ENCODE peak calls at places on chromosomes 3 and 15, in six cellular contexts. Y is GM23338, W is GM12878, L is HepG2, Z is K562, R is H1. H is an unnamed sample.

GRCh38 chr3:132343018-132343612 is 25.9 kb downstream of the ACP3 start:
- DNase-seq in L (peak), Y (peak), R (peak), Z (peak), W (no peak), H (peak)

GRCh38 chr3:93989241-93989640 is 9.3 kb downstream of the ARL13B start:
- DNase-seq in W (no peak), L (no peak), Z (no peak), Y (no peak), R (no peak), H (no peak)

GRCh38 chr3:146165370-146165769 is 4.4 kb upstream of the PLOD2 start:
- DNase-seq in L (no peak), R (no peak), W (no peak), Z (no peak), Y (no peak), H (no peak)

GRCh38 chr15:40891810-40892448 is 2.3 kb upstream of the VPS18 start:
- DNase-seq in Y (peak), W (no peak), R (no peak), Z (peak), L (peak), H (peak)

GRCh38 chr3:32428092-32429068 is 36.7 kb downstream of the CMTM7 start:
- DNase-seq in Z (no peak), L (no peak), R (peak), W (no peak), Y (no peak), H (no peak)

GRCh38 chr3:126706631-126707030 is 2.6 kb downstream of the CHCHD6 start:
- DNase-seq in Z (no peak), W (no peak), R (no peak), L (no peak), Y (no peak), H (no peak)

GRCh38 chr3:101381809-101382208 is 61.4 kb upstream of the IMPG2 start:
- DNase-seq in W (no peak), Y (peak), R (no peak), Z (peak), L (peak), H (no peak)

GRCh38 chr3:48405343-48405881 is 24.5 kb downstream of the PLXNB1 start:
- DNase-seq in W (no peak), Y (no peak), R (no peak), Z (no peak), L (no peak), H (no peak)

GRCh38 chr3:52843116-52843865 is 8.5 kb upstream of the MUSTN1 start:
- DNase-seq in W (no peak), R (no peak), Z (no peak), L (no peak), Y (no peak), H (no peak)

GRCh38 chr15:41894791-41895463 is 1.1 kb upstream of the SPTBN5 start:
- DNase-seq in Z (peak), R (peak), L (peak), W (peak), Y (peak), H (no peak)

GRCh38 chr3:55296781-55297180 is 190.3 kb downstream of the WNT5A start:
- DNase-seq in W (no peak), Y (no peak), L (no peak), Z (no peak), R (no peak), H (no peak)

GRCh38 chr3:48470286-48470685 is 23.7 kb downstream of the ATRIP start:
- DNase-seq in W (no peak), R (no peak), Z (no peak), Y (no peak), L (no peak), H (no peak)

GRCh38 chr3:99479768-99480167 is 158.6 kb upstream of the COL8A1 start:
- DNase-seq in Y (no peak), Z (no peak), W (no peak), R (no peak), L (no peak), H (no peak)

GRCh38 chr15:20353966-20354883 is 187.4 kb downstream of the GOLGA6L6 start:
- DNase-seq in R (no peak), W (no peak), L (no peak), Z (no peak), Y (no peak), H (peak)

GRCh38 chr3:107085261-107085660 is 292.0 kb upstream of the CCDC54 start:
- DNase-seq in W (no peak), Z (no peak), R (no peak), L (no peak), Y (no peak), H (no peak)

GRCh38 chr3:37974121-37974927 is 16.3 kb upstream of the VILL start:
- DNase-seq in Z (peak), R (peak), Y (peak), L (peak), W (no peak), H (peak)
- TF ChIP-seq CREB1 in Z (no peak), R (no peak), Y (no peak), L (no peak), W (no peak), H (no peak)

GRCh38 chr3:71518089-71518488 is 65.4 kb downstream of the FOXP1 start:
- DNase-seq in Y (no peak), R (no peak), Z (no peak), L (peak), W (no peak), H (no peak)

GRCh38 chr3:71520186-71521020 is 63.1 kb downstream of the FOXP1 start:
- DNase-seq in Y (no peak), R (no peak), L (no peak), Z (no peak), W (no peak), H (no peak)

GRCh38 chr3:71514621-71515020 is 68.9 kb downstream of the FOXP1 start:
- DNase-seq in Y (no peak), R (no peak), W (no peak), L (no peak), Z (no peak), H (no peak)

GRCh38 chr3:71515640-71516383 is 67.7 kb downstream of the FOXP1 start:
- DNase-seq in W (no peak), Z (no peak), L (no peak), Y (no peak), R (no peak), H (no peak)

DNA sequence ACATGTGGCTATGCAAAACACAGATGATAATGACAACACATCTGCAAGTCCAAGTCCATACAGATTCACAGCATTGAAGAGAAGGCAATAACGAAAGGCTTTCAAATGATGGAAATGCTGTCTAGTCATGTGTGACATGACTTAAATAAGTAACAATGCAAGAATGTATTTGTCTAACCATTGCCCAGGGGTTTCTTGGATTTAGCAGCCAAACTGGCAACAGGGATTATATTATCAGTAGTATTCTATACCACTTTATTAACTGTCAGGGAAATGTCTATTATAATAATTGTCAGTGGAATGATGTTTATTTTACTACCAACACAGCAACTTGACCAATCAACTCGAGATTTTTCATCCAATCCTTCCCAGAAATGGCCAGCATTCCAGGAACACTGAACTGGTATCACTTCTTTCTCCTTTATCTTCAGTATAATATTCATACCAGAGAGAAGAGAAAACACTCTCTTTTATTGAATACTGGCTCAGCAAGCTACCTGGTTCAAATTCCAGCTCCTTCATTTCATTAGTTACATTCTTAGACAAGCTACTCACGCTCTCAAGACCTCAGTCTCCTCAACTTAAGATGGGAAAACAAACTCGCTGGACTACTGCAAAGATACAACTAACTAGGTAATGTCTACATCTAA is 66.2 kb downstream of the FOXP1 start:
- DNase-seq in R (no peak), Y (no peak), L (no peak), W (no peak), Z (no peak), H (no peak)
- TF ChIP-seq CREB1 in R (no peak), Y (no peak), L (no peak), W (no peak), Z (no peak), H (no peak)

GRCh38 chr15:56778761-56779160 is 45.5 kb upstream of the ZNF280D start:
- DNase-seq in Z (no peak), Y (no peak), L (no peak), W (no peak), R (no peak), H (no peak)
- TF ChIP-seq CREB1 in Z (no peak), Y (no peak), L (no peak), W (no peak), R (no peak), H (no peak)

GRCh38 chr3:173663664-173664063 is 266.1 kb downstream of the NLGN1 start:
- DNase-seq in Y (no peak), Z (no peak), W (no peak), R (no peak), L (no peak), H (no peak)
- TF ChIP-seq CREB1 in Y (no peak), Z (no peak), W (no peak), R (no peak), L (no peak), H (no peak)

GRCh38 chr3:119898478-119899177 is 116.7 kb downstream of the NR1I2 start:
- DNase-seq in W (no peak), R (no peak), Y (no peak), L (no peak), Z (no peak), H (no peak)
- TF ChIP-seq CREB1 in W (no peak), R (no peak), Y (no peak), L (no peak), Z (no peak), H (no peak)

DNA sequence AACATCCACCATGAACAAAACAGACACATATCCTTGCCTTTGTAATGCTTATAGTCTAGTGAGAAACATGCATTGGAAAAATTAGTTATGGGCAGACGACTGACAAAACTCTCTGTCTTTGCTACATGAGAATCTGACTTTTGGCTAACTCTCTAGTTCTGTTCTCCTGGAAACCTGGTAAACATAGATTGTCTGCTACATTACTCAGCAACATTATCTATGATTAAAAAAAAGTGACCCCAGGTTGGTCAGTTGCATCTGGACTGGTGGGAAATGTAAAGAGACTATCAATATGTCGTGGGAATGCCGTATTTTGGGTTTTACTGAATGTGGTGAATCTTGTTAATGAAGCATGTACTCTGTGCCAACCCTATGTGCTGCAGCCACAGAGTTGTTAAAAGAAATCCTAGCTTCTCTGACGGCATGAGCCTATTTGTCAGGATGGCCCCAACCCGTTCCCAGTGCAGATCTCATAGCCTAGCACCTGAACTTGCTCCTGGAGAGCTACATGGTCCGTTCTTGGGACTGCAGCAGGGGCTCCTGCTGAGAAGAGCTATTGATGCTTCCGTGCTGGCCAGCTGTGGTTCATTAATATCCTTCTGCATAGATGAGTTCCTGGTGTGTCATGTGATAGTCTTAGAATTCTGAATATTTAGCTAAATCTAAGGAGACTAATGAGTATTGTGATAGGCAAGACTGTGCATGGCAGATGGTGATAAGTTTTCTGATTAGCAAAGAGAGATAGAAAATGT is 311.7 kb upstream of the ZNF717 start:
- DNase-seq in Z (no peak), R (no peak), L (no peak), Y (no peak), W (no peak), H (no peak)
- TF ChIP-seq CREB1 in Z (no peak), R (no peak), L (no peak), Y (no peak), W (no peak), H (no peak)

H was measured in WTC11.